ENCODE peak calls at places on chromosomes 4 and X, in five cellular contexts. One of them, this sample, is unnamed.

GRCh38 chr4:151325320-151326246 is at the start of gene SH3D19:
- DNase-seq in WTC11: peak
- DNase-seq in NCI-H446 treated with DMSO at 0.1 percent for 48 hours: no peak
- DNase-seq in neural progenitor cell: peak
- DNase-seq in GM06990: no peak
- DNase-seq in this sample: peak

GRCh38 chr4:105296672-105297071 is 150.0 kb downstream of the TET2 start:
- DNase-seq in WTC11: no peak
- DNase-seq in NCI-H446 treated with DMSO at 0.1 percent for 48 hours: no peak
- DNase-seq in neural progenitor cell: no peak
- DNase-seq in GM06990: no peak
- DNase-seq in this sample: no peak

GRCh38 chr4:18075823-18076433 is 54.4 kb upstream of the LCORL start:
- DNase-seq in WTC11: peak
- DNase-seq in NCI-H446 treated with DMSO at 0.1 percent for 48 hours: no peak
- DNase-seq in neural progenitor cell: peak
- DNase-seq in GM06990: peak
- DNase-seq in this sample: peak

GRCh38 chr4:42371306-42372063 is 25.8 kb upstream of the SHISA3 start:
- DNase-seq in WTC11: no peak
- DNase-seq in NCI-H446 treated with DMSO at 0.1 percent for 48 hours: no peak
- DNase-seq in neural progenitor cell: peak
- DNase-seq in GM06990: no peak
- DNase-seq in this sample: no peak

GRCh38 chrX:152958524-152959465 is 35.1 kb downstream of the PNMA5 start:
- DNase-seq in WTC11: peak
- DNase-seq in NCI-H446 treated with DMSO at 0.1 percent for 48 hours: peak
- DNase-seq in neural progenitor cell: peak
- DNase-seq in GM06990: peak
- DNase-seq in this sample: peak

GRCh38 chr4:78647272-78647671 is 95.7 kb downstream of the ANXA3 start:
- DNase-seq in WTC11: no peak
- DNase-seq in NCI-H446 treated with DMSO at 0.1 percent for 48 hours: no peak
- DNase-seq in neural progenitor cell: no peak
- DNase-seq in GM06990: no peak
- DNase-seq in this sample: no peak

GRCh38 chr4:48602222-48602621 is 112.2 kb downstream of the ZAR1 start:
- DNase-seq in WTC11: no peak
- DNase-seq in NCI-H446 treated with DMSO at 0.1 percent for 48 hours: no peak
- DNase-seq in neural progenitor cell: no peak
- DNase-seq in GM06990: no peak
- DNase-seq in this sample: no peak

GRCh38 chrX:133495464-133496391 is 80.4 kb upstream of the GPC4 start:
- DNase-seq in WTC11: no peak
- DNase-seq in NCI-H446 treated with DMSO at 0.1 percent for 48 hours: peak
- DNase-seq in neural progenitor cell: no peak
- DNase-seq in GM06990: no peak
- DNase-seq in this sample: no peak

GRCh38 chrX:121036951-121037350 is 10.5 kb upstream of the GLUD2 start:
- DNase-seq in WTC11: no peak
- DNase-seq in NCI-H446 treated with DMSO at 0.1 percent for 48 hours: no peak
- DNase-seq in neural progenitor cell: no peak
- DNase-seq in GM06990: no peak
- DNase-seq in this sample: no peak

GRCh38 chrX:20266810-20267598 is at the start of gene RPS6KA3:
- DNase-seq in WTC11: peak
- DNase-seq in NCI-H446 treated with DMSO at 0.1 percent for 48 hours: peak
- DNase-seq in neural progenitor cell: peak
- DNase-seq in GM06990: peak
- DNase-seq in this sample: peak

GRCh38 chrX:51336584-51336983 is 4.0 kb downstream of the NUDT10 start:
- DNase-seq in WTC11: peak
- DNase-seq in NCI-H446 treated with DMSO at 0.1 percent for 48 hours: no peak
- DNase-seq in neural progenitor cell: peak
- DNase-seq in GM06990: peak
- DNase-seq in this sample: no peak

GRCh38 chrX:10755477-10756334 is 135.3 kb upstream of the MID1 start:
- DNase-seq in WTC11: peak
- DNase-seq in NCI-H446 treated with DMSO at 0.1 percent for 48 hours: no peak
- DNase-seq in neural progenitor cell: peak
- DNase-seq in GM06990: no peak
- DNase-seq in this sample: no peak

GRCh38 chr4:16122784-16123183 is 39.0 kb upstream of the PROM1 start:
- DNase-seq in WTC11: no peak
- DNase-seq in NCI-H446 treated with DMSO at 0.1 percent for 48 hours: no peak
- DNase-seq in neural progenitor cell: no peak
- DNase-seq in GM06990: no peak
- DNase-seq in this sample: no peak

GRCh38 chr4:71294301-71294700 is 44.5 kb upstream of the SLC4A4 start:
- DNase-seq in WTC11: no peak
- DNase-seq in NCI-H446 treated with DMSO at 0.1 percent for 48 hours: no peak
- DNase-seq in neural progenitor cell: no peak
- DNase-seq in GM06990: no peak
- DNase-seq in this sample: no peak

GRCh38 chr4:154732669-154733068 is 11.1 kb upstream of the LRAT start:
- DNase-seq in WTC11: no peak
- DNase-seq in NCI-H446 treated with DMSO at 0.1 percent for 48 hours: no peak
- DNase-seq in neural progenitor cell: no peak
- DNase-seq in GM06990: no peak
- DNase-seq in this sample: no peak

GRCh38 chr4:109945056-109945455 is 32.4 kb downstream of the EGF start:
- DNase-seq in WTC11: no peak
- DNase-seq in NCI-H446 treated with DMSO at 0.1 percent for 48 hours: no peak
- DNase-seq in neural progenitor cell: no peak
- DNase-seq in GM06990: no peak
- DNase-seq in this sample: no peak

GRCh38 chrX:75156537-75156945 is 458 bp upstream of the ABCB7 start:
- DNase-seq in WTC11: no peak
- DNase-seq in NCI-H446 treated with DMSO at 0.1 percent for 48 hours: no peak
- DNase-seq in neural progenitor cell: no peak
- DNase-seq in GM06990: no peak
- DNase-seq in this sample: no peak

GRCh38 chr4:7861440-7861881 is 78.2 kb downstream of the AFAP1 start:
- DNase-seq in WTC11: peak
- DNase-seq in NCI-H446 treated with DMSO at 0.1 percent for 48 hours: peak
- DNase-seq in neural progenitor cell: peak
- DNase-seq in GM06990: no peak
- DNase-seq in this sample: no peak

GRCh38 chr4:112170451-112170993 is 25.3 kb downstream of the FAM241A start:
- DNase-seq in WTC11: no peak
- DNase-seq in NCI-H446 treated with DMSO at 0.1 percent for 48 hours: no peak
- DNase-seq in neural progenitor cell: no peak
- DNase-seq in GM06990: no peak
- DNase-seq in this sample: no peak